ENCODE peak calls at places on chromosomes 5 and 9, in six cellular contexts. W, O, U, N, F and R are unnamed samples.

GRCh38 chr9:124559871-124560270 is 52.7 kb upstream of the NR5A1 start:
- DNase-seq in W (peak), O (no peak), U (no peak), N (no peak), F (peak), R (no peak)

GRCh38 chr5:151931260-151931659 is 6.6 kb upstream of the GLRA1 start:
- DNase-seq in W (no peak), O (no peak), U (peak), N (no peak), F (no peak), R (peak)

GRCh38 chr5:164097747-164098146 is 592.3 kb downstream of the MAT2B start:
- DNase-seq in W (no peak), O (no peak), U (no peak), N (no peak), F (peak), R (no peak)

GRCh38 chr5:143033535-143034260 is 263.5 kb downstream of the ARHGAP26 start:
- DNase-seq in W (peak), O (no peak), U (no peak), N (peak), F (peak), R (no peak)

GRCh38 chr5:3161672-3162071 is 410.2 kb upstream of the IRX2 start:
- DNase-seq in W (no peak), O (no peak), U (no peak), N (no peak), F (no peak), R (no peak)

GRCh38 chr5:35777358-35778087 is 79.2 kb upstream of the IL7R start:
- DNase-seq in W (peak), O (peak), U (peak), N (peak), F (peak), R (peak)

GRCh38 chr5:36496471-36496870 is 109.9 kb upstream of the SLC1A3 start:
- DNase-seq in W (no peak), O (no peak), U (no peak), N (no peak), F (no peak), R (no peak)

GRCh38 chr5:97071101-97071500 is 71.3 kb downstream of the LIX1 start:
- DNase-seq in W (peak), O (no peak), U (no peak), N (no peak), F (peak), R (no peak)

GRCh38 chr9:115225459-115226116 is 107.6 kb upstream of the TNC start:
- DNase-seq in W (no peak), O (no peak), U (no peak), N (no peak), F (no peak), R (no peak)

GRCh38 chr9:134371731-134372130 is 45.5 kb downstream of the RXRA start:
- DNase-seq in W (no peak), O (no peak), U (no peak), N (no peak), F (no peak), R (no peak)

GRCh38 chr5:139764250-139764791 is 31.3 kb upstream of the PSD2 start:
- DNase-seq in W (peak), O (peak), U (peak), N (no peak), F (no peak), R (peak)

GRCh38 chr5:56350595-56351170 is 117.6 kb upstream of the ANKRD55 start:
- DNase-seq in W (peak), O (no peak), U (no peak), N (peak), F (peak), R (no peak)

GRCh38 chr9:130664191-130665028 is at the start of gene PRDM12:
- DNase-seq in W (peak), O (peak), U (no peak), N (no peak), F (no peak), R (peak)

GRCh38 chr5:148511832-148512347 is 128.1 kb downstream of the FBXO38 start:
- DNase-seq in W (no peak), O (no peak), U (no peak), N (no peak), F (no peak), R (no peak)

GRCh38 chr5:112921031-112921832 is 795 bp downstream of the REEP5 start:
- DNase-seq in W (peak), O (peak), U (peak), N (peak), F (peak), R (peak)

GRCh38 chr5:106873558-106873957 is 797.2 kb downstream of the EFNA5 start:
- DNase-seq in W (no peak), O (no peak), U (no peak), N (no peak), F (peak), R (no peak)

GRCh38 chr5:98556707-98557106 is 216.8 kb upstream of the RGMB start:
- DNase-seq in W (peak), O (no peak), U (no peak), N (no peak), F (peak), R (no peak)

DNA sequence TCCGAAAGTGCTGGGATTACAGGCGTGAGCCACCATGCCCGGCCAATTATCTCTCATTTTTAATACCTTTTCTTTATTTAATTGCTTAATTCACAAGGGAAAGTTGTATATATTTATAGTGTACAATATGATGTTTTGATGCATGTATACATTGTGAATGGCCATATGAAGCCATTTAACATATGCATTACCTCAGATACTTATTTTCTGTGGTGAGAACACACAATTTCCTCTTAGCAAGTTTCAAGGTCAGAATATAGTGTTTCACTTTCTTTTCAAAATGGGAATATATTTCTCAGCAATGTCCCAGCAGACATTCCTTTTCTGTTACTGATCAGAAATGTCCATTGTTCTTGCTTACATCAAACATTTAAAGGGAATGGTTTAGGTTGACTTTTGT is 1596.3 kb downstream of the MAT2B start:
- DNase-seq in W (no peak), O (no peak), U (no peak), N (no peak), F (no peak), R (no peak)
- TF ChIP-seq EZH2phosphoT487 in W (no peak), O (no peak), U (no peak), N (no peak), F (no peak), R (no peak)

DNA sequence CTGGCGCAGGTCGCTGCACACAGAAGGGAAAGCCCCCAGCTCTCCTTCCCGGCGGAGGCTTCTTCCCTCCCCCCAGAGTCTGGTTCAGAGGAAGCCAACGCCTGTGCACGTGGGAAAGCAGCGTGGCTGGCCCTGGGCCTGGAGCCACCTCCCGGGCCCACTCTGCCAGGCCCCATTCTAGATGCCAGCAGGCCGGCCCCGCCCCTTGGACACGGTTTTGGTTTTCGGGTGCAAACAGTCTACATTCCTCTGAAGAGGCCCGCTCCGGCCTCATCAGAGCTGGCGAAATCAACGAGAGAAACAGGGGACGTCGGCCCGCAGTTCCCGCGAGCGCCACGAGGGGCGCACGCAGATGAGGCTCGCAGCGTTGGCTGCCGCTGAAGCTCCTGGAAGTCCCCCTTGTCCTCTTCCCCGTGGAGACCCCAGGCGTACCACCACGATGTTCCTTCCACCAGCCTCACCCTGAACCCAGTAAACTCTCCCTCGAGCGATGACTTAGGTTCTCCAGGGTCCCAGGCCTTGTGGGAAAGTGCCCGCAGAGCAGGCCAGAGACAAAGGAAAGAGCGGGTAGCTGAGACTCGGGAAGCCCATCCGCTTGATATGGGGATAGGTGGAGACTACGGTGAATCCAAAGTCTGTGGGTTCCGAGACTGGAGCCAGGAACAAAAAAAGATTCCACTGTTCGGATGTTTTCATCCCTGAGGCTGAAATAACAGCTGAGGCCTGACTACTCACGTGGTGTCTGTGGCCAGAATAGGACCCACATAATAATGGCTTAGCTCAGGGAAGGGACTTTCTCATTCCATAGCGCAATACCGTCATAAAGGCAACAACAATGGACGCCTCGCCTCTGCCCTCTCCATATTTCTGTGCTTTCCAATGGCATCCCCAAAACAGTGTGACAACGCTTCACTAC is 64.2 kb downstream of the KLF4 start:
- DNase-seq in W (peak), O (peak), U (peak), N (peak), F (peak), R (peak)
- TF ChIP-seq EZH2phosphoT487 in W (no peak), O (no peak), U (no peak), N (no peak), F (no peak), R (no peak)

GRCh38 chr5:43192558-43193170 is 639 bp downstream of the NIM1K start:
- DNase-seq in W (peak), O (peak), U (no peak), N (no peak), F (peak), R (no peak)

GRCh38 chr5:43190755-43191603 is 1.0 kb upstream of the NIM1K start:
- DNase-seq in W (peak), O (peak), U (no peak), N (no peak), F (peak), R (no peak)

GRCh38 chr5:43193952-43194321 is 1.9 kb downstream of the NIM1K start:
- DNase-seq in W (peak), O (peak), U (no peak), N (no peak), F (no peak), R (peak)

GRCh38 chr5:43191740-43192557 is at the start of gene NIM1K:
- DNase-seq in W (peak), O (peak), U (no peak), N (no peak), F (peak), R (peak)

GRCh38 chr5:43193171-43193951 is 1.3 kb downstream of the NIM1K start:
- DNase-seq in W (peak), O (peak), U (peak), N (peak), F (peak), R (peak)
- TF ChIP-seq EZH2phosphoT487 in W (no peak), O (no peak), U (no peak), N (no peak), F (no peak), R (no peak)

DNA sequence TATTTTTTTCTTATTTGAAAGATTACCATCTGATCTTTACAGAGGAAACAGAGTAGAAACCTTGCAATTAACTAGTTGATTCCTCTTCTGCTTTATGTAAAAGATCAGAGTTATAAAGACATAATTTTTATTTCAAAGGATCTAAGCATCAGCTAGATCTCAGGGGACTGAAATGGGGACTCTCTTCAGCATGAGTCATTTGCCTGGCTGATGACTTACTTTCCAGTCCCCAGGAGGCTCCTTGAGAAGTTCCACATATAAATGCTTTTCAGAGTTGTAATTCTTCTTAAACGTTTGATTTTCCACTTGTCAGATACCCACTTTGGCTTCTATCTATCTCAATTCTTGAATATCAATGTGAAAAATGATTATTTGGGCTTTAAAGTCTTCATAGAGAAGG is 389.4 kb downstream of the RAB3C start:
- DNase-seq in W (peak), O (no peak), U (no peak), N (no peak), F (no peak), R (no peak)
- TF ChIP-seq EZH2phosphoT487 in W (no peak), O (no peak), U (no peak), N (no peak), F (no peak), R (no peak)

GRCh38 chr5:103364074-103364473 is 105.5 kb downstream of the MACIR start:
- DNase-seq in W (peak), O (no peak), U (no peak), N (no peak), F (peak), R (no peak)
- TF ChIP-seq EZH2phosphoT487 in W (no peak), O (no peak), U (no peak), N (no peak), F (no peak), R (no peak)

GRCh38 chr5:95620030-95620869 is at the start of gene GPR150:
- DNase-seq in W (peak), O (peak), U (no peak), N (no peak), F (peak), R (peak)

GRCh38 chr5:95620870-95621838 is 1.3 kb downstream of the GPR150 start:
- DNase-seq in W (peak), O (peak), U (no peak), N (no peak), F (no peak), R (peak)

GRCh38 chr5:95617057-95617456 is 2.8 kb upstream of the GPR150 start:
- DNase-seq in W (peak), O (no peak), U (no peak), N (no peak), F (no peak), R (no peak)

GRCh38 chr5:95619518-95620029 is 313 bp upstream of the GPR150 start:
- DNase-seq in W (no peak), O (peak), U (no peak), N (no peak), F (no peak), R (no peak)

GRCh38 chr5:95619096-95619495 is 791 bp upstream of the GPR150 start:
- DNase-seq in W (peak), O (no peak), U (no peak), N (no peak), F (no peak), R (no peak)
- TF ChIP-seq EZH2phosphoT487 in W (no peak), O (no peak), U (no peak), N (no peak), F (no peak), R (no peak)

GRCh38 chr9:86703346-86703745 is 244.0 kb downstream of the GAS1 start:
- DNase-seq in W (no peak), O (no peak), U (no peak), N (no peak), F (no peak), R (no peak)

GRCh38 chr9:86708918-86709835 is 238.1 kb downstream of the GAS1 start:
- DNase-seq in W (no peak), O (no peak), U (no peak), N (no peak), F (no peak), R (no peak)

GRCh38 chr9:86706391-86706790 is 240.9 kb downstream of the GAS1 start:
- DNase-seq in W (peak), O (no peak), U (no peak), N (no peak), F (no peak), R (peak)

GRCh38 chr9:86705474-86705873 is 241.8 kb downstream of the GAS1 start:
- DNase-seq in W (peak), O (no peak), U (no peak), N (no peak), F (no peak), R (no peak)

GRCh38 chr9:86707932-86708510 is 239.3 kb downstream of the GAS1 start:
- DNase-seq in W (no peak), O (no peak), U (no peak), N (no peak), F (no peak), R (no peak)
- TF ChIP-seq EZH2phosphoT487 in W (no peak), O (no peak), U (no peak), N (no peak), F (no peak), R (no peak)

DNA sequence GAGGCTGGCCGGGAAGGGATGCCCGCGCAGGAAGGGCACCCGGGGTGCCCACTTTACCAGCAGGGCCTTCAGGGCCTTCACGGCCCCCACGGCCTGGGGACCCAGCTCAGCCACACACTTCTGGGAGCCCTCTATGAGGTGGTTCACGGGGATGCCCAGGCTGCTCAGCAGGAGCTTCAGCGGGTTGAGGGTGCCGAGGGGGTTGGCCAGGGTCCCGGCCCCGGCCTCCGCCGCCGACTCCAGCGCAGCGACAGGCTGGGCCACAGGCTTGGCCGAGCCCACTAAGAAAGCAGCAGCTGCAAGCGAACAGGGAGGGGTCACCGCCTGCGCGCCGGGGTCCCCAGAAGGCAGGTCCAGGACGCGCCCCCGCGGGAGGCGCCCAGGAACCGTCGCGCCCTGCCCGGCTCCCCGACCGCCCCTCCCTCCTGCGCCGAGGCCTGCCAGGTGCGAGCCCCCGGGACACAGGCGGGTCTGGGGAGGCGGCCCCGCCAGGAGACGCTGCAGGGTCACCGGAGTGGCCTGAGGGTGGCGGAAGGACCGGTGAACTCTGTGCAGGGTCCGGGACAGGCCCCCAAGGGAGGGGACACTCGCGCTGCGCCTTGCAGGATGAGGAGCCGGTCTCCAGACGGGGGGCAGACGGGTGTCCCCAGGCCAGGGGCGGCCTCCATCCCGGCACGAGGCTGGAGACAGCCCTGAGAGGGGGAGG is 603 bp downstream of the SCGB3A1 start:
- DNase-seq in W (no peak), O (peak), U (no peak), N (no peak), F (no peak), R (peak)
- TF ChIP-seq EZH2phosphoT487 in W (no peak), O (peak), U (no peak), N (no peak), F (no peak), R (no peak)

GRCh38 chr9:110912701-110913291 is 125.5 kb downstream of the LPAR1 start:
- DNase-seq in W (no peak), O (no peak), U (no peak), N (no peak), F (peak), R (no peak)
- TF ChIP-seq EZH2phosphoT487 in W (no peak), O (no peak), U (no peak), N (no peak), F (no peak), R (no peak)